ENCODE peak calls at places on chromosomes 5 and 9, in eight cellular contexts. V is left lung; A is HFFc6; H is anterior cingulate cortex; R is activated CD8-positive, alpha-beta memory T cell treated with anti-CD3 and anti-CD28 coated beads for 1 hour; M is fibroblast of pulmonary artery; P is activated CD4-positive, alpha-beta T cell treated with anti-CD3 and anti-CD28 coated beads, Interleukin-2, amount 50 U/mL, for 1 hour; F is left ventricle myocardium superior. W is an unnamed sample.

GRCh38 chr5:20974423-20974822 is 986.4 kb upstream of the CDH18 start:
- DNase-seq in P (no peak), A (no peak), M (no peak), H (no peak), V (no peak), R (no peak), F (no peak), W (no peak)

GRCh38 chr5:134571703-134572405 is 46.4 kb downstream of the JADE2 start:
- DNase-seq in M (no peak), F (no peak), A (no peak), R (no peak), V (no peak), H (no peak), P (no peak), W (no peak)

GRCh38 chr5:133235696-133236426 is 184.0 kb downstream of the HSPA4 start:
- DNase-seq in P (no peak), R (no peak), V (no peak), F (no peak), A (no peak), M (no peak), H (no peak), W (no peak)

GRCh38 chr5:105213078-105213477 is 1650.5 kb upstream of the NUDT12 start:
- DNase-seq in P (no peak), H (no peak), V (no peak), F (no peak), A (no peak), M (no peak), R (no peak), W (no peak)

GRCh38 chr9:95110956-95111525 is 206.5 kb downstream of the FANCC start:
- DNase-seq in A (no peak), P (no peak), M (no peak), R (no peak), V (no peak), F (no peak), H (no peak), W (no peak)

GRCh38 chr5:58133631-58134296 is 326.1 kb downstream of the PLK2 start:
- DNase-seq in F (no peak), V (no peak), M (peak; percentile 75), H (no peak), A (peak; percentile 82), R (no peak), P (no peak), W (no peak)

GRCh38 chr9:131618071-131618479 is 72.8 kb downstream of the PRRT1B start:
- DNase-seq in R (no peak), F (peak; percentile 66), A (no peak), V (peak; percentile 31), H (no peak), M (peak; percentile 55), P (no peak), W (no peak)

GRCh38 chr9:99259231-99259918 is 37.3 kb downstream of the SEC61B start:
- DNase-seq in H (peak; percentile 67), R (no peak), M (peak; percentile 51), A (peak; percentile 4), F (peak; percentile 94), V (peak; percentile 90), P (peak; percentile 28), W (no peak)

GRCh38 chr5:137599479-137599878 is 100.4 kb upstream of the SPOCK1 start:
- DNase-seq in R (no peak), A (no peak), V (no peak), F (no peak), H (no peak), M (no peak), P (no peak), W (no peak)

GRCh38 chr5:55966284-55966683 is 28.5 kb downstream of the IL6ST start:
- DNase-seq in V (no peak), M (no peak), R (no peak), P (no peak), F (no peak), A (no peak), H (no peak), W (no peak)

GRCh38 chr5:140973550-140973949 is 7.3 kb downstream of the PCDHAC2 start:
- DNase-seq in A (no peak), P (no peak), H (no peak), R (no peak), F (no peak), M (no peak), V (no peak), W (no peak)

GRCh38 chr5:115930630-115931337 is 31.5 kb upstream of the LVRN start:
- DNase-seq in F (no peak), A (no peak), M (no peak), H (no peak), R (no peak), P (no peak), V (no peak), W (no peak)